ENCODE peak calls at places on chromosomes 12 and 14, in eight cellular contexts. D, V, F, C, P, Q, N and H are unnamed samples.

GRCh38 chr12:57430117-57430930 is 519 bp downstream of the R3HDM2 start:
- DNase-seq in D (peak), V (peak), F (peak), C (no peak), P (no peak), Q (peak), N (peak), H (no peak)

GRCh38 chr12:33116284-33116683 is 219.7 kb upstream of the PKP2 start:
- DNase-seq in D (no peak), V (no peak), F (no peak), C (no peak), P (no peak), Q (no peak), N (no peak), H (no peak)

GRCh38 chr12:62701492-62701891 is 233.5 kb downstream of the PPM1H start:
- DNase-seq in D (no peak), V (no peak), F (no peak), C (no peak), P (no peak), Q (no peak), N (no peak), H (no peak)

GRCh38 chr14:22530101-22530500 is 58.9 kb downstream of the DAD1 start:
- DNase-seq in D (no peak), V (no peak), F (no peak), C (no peak), P (no peak), Q (no peak), N (no peak), H (no peak)

GRCh38 chr14:50040401-50040775 is 76.0 kb downstream of the VCPKMT start:
- DNase-seq in D (peak), V (peak), F (peak), C (peak), P (no peak), Q (peak), N (no peak), H (peak)

GRCh38 chr14:104388011-104388521 is 191.5 kb upstream of the C14orf180 start:
- DNase-seq in D (no peak), V (no peak), F (no peak), C (peak), P (peak), Q (no peak), N (peak), H (no peak)

GRCh38 chr12:116662612-116663144 is 75.2 kb downstream of the SPRING1 start:
- DNase-seq in D (no peak), V (no peak), F (no peak), C (no peak), P (no peak), Q (peak), N (peak), H (no peak)

GRCh38 chr14:63727231-63727735 is 582 bp downstream of the SGPP1 start:
- DNase-seq in D (peak), V (peak), F (peak), C (peak), P (peak), Q (peak), N (peak), H (peak)

GRCh38 chr14:96911499-96912130 is 114.4 kb downstream of the VRK1 start:
- DNase-seq in D (no peak), V (no peak), F (no peak), C (no peak), P (no peak), Q (no peak), N (no peak), H (no peak)

GRCh38 chr12:101745481-101745880 is 6.2 kb upstream of the SYCP3 start:
- DNase-seq in D (no peak), V (peak), F (no peak), C (no peak), P (no peak), Q (no peak), N (no peak), H (no peak)

GRCh38 chr12:106049105-106049504 is 89.6 kb downstream of the NUAK1 start:
- DNase-seq in D (no peak), V (no peak), F (no peak), C (no peak), P (no peak), Q (no peak), N (no peak), H (no peak)

GRCh38 chr14:96735509-96735908 is 61.7 kb upstream of the VRK1 start:
- DNase-seq in D (no peak), V (no peak), F (no peak), C (no peak), P (no peak), Q (no peak), N (no peak), H (no peak)

GRCh38 chr14:99327050-99327449 is 55.1 kb upstream of the BCL11B start:
- DNase-seq in D (no peak), V (no peak), F (no peak), C (no peak), P (peak), Q (no peak), N (peak), H (peak)

GRCh38 chr12:98758331-98758730 is 113.2 kb downstream of the APAF1 start:
- DNase-seq in D (peak), V (peak), F (no peak), C (no peak), P (no peak), Q (peak), N (peak), H (no peak)

GRCh38 chr12:111842556-111843396 is 748 bp downstream of the MAPKAPK5 start:
- DNase-seq in D (peak), V (no peak), F (no peak), C (peak), P (no peak), Q (peak), N (no peak), H (no peak)

GRCh38 chr12:130705174-130705880 is 10.8 kb downstream of the RIMBP2 start:
- DNase-seq in D (no peak), V (no peak), F (no peak), C (no peak), P (no peak), Q (no peak), N (peak), H (no peak)

GRCh38 chr14:54420478-54421116 is 20.6 kb downstream of the CNIH1 start:
- DNase-seq in D (peak), V (peak), F (peak), C (no peak), P (no peak), Q (peak), N (no peak), H (no peak)

GRCh38 chr12:79674629-79675028 is 16.1 kb downstream of the PAWR start:
- DNase-seq in D (peak), V (no peak), F (peak), C (no peak), P (no peak), Q (peak), N (no peak), H (no peak)

GRCh38 chr14:61517861-61518802 is 177.2 kb upstream of the HIF1A start:
- DNase-seq in D (peak), V (no peak), F (no peak), C (peak), P (no peak), Q (no peak), N (no peak), H (no peak)

GRCh38 chr14:26730929-26731618 is 133.2 kb upstream of the NOVA1 start:
- DNase-seq in D (peak), V (peak), F (no peak), C (no peak), P (no peak), Q (no peak), N (peak), H (no peak)

GRCh38 chr12:11712491-11712890 is 63.0 kb downstream of the ETV6 start:
- DNase-seq in D (no peak), V (no peak), F (no peak), C (no peak), P (no peak), Q (no peak), N (no peak), H (no peak)

GRCh38 chr12:45379261-45379660 is 163.4 kb downstream of the ANO6 start:
- DNase-seq in D (peak), V (peak), F (peak), C (no peak), P (no peak), Q (peak), N (no peak), H (no peak)

GRCh38 chr12:111753144-111753881 is 13.4 kb upstream of the ALDH2 start:
- DNase-seq in D (peak), V (peak), F (no peak), C (peak), P (peak), Q (peak), N (peak), H (no peak)

GRCh38 chr12:110038741-110039084 is 9.6 kb downstream of the C12orf76 start:
- DNase-seq in D (no peak), V (no peak), F (no peak), C (no peak), P (no peak), Q (no peak), N (no peak), H (no peak)

GRCh38 chr14:64703393-64704144 is 655 bp upstream of the PLEKHG3 start:
- DNase-seq in D (peak), V (no peak), F (no peak), C (no peak), P (no peak), Q (no peak), N (peak), H (no peak)

GRCh38 chr12:87671757-87672156 is 357.4 kb downstream of the C12orf50 start:
- DNase-seq in D (no peak), V (no peak), F (no peak), C (no peak), P (no peak), Q (peak), N (no peak), H (no peak)

GRCh38 chr12:116370886-116371580 is 93.5 kb upstream of the MED13L start:
- DNase-seq in D (no peak), V (no peak), F (no peak), C (no peak), P (no peak), Q (no peak), N (no peak), H (no peak)

GRCh38 chr12:124422570-124423523 is 128.0 kb downstream of the RFLNA start:
- DNase-seq in D (peak), V (peak), F (peak), C (no peak), P (peak), Q (peak), N (no peak), H (no peak)

GRCh38 chr14:77040995-77041744 is 12.7 kb upstream of the IRF2BPL start:
- DNase-seq in D (no peak), V (no peak), F (no peak), C (no peak), P (no peak), Q (no peak), N (no peak), H (no peak)

GRCh38 chr12:102634216-102634615 is 153.9 kb upstream of the IGF1 start:
- DNase-seq in D (peak), V (peak), F (peak), C (no peak), P (no peak), Q (no peak), N (no peak), H (no peak)

GRCh38 chr12:48795550-48796455 is 6.9 kb upstream of the ADCY6 start:
- DNase-seq in D (peak), V (peak), F (peak), C (peak), P (no peak), Q (peak), N (peak), H (peak)

GRCh38 chr12:12331244-12331771 is 18.7 kb downstream of the MANSC1 start:
- DNase-seq in D (no peak), V (no peak), F (peak), C (no peak), P (no peak), Q (no peak), N (peak), H (no peak)

GRCh38 chr14:36684946-36685345 is 23.3 kb downstream of the PAX9 start:
- DNase-seq in D (no peak), V (no peak), F (no peak), C (no peak), P (no peak), Q (no peak), N (no peak), H (no peak)

GRCh38 chr12:71160585-71160984 is 2.8 kb upstream of the TSPAN8 start:
- DNase-seq in D (no peak), V (peak), F (no peak), C (no peak), P (no peak), Q (no peak), N (no peak), H (no peak)

GRCh38 chr14:37401093-37401492 is 194.0 kb downstream of the FOXA1 start:
- DNase-seq in D (no peak), V (no peak), F (no peak), C (no peak), P (no peak), Q (no peak), N (no peak), H (no peak)

GRCh38 chr12:13487326-13487725 is 290.8 kb downstream of the EMP1 start:
- DNase-seq in D (no peak), V (no peak), F (no peak), C (no peak), P (no peak), Q (no peak), N (no peak), H (no peak)

GRCh38 chr12:127888948-127889347 is 378.0 kb upstream of the TMEM132C start:
- DNase-seq in D (no peak), V (no peak), F (peak), C (no peak), P (no peak), Q (no peak), N (no peak), H (no peak)

GRCh38 chr14:35879141-35879648 is 53.1 kb downstream of the BRMS1L start:
- DNase-seq in D (peak), V (peak), F (no peak), C (no peak), P (no peak), Q (no peak), N (no peak), H (no peak)

GRCh38 chr12:125286005-125286727 is 220.9 kb downstream of the AACS start:
- DNase-seq in D (no peak), V (no peak), F (no peak), C (no peak), P (no peak), Q (no peak), N (no peak), H (no peak)

DNA sequence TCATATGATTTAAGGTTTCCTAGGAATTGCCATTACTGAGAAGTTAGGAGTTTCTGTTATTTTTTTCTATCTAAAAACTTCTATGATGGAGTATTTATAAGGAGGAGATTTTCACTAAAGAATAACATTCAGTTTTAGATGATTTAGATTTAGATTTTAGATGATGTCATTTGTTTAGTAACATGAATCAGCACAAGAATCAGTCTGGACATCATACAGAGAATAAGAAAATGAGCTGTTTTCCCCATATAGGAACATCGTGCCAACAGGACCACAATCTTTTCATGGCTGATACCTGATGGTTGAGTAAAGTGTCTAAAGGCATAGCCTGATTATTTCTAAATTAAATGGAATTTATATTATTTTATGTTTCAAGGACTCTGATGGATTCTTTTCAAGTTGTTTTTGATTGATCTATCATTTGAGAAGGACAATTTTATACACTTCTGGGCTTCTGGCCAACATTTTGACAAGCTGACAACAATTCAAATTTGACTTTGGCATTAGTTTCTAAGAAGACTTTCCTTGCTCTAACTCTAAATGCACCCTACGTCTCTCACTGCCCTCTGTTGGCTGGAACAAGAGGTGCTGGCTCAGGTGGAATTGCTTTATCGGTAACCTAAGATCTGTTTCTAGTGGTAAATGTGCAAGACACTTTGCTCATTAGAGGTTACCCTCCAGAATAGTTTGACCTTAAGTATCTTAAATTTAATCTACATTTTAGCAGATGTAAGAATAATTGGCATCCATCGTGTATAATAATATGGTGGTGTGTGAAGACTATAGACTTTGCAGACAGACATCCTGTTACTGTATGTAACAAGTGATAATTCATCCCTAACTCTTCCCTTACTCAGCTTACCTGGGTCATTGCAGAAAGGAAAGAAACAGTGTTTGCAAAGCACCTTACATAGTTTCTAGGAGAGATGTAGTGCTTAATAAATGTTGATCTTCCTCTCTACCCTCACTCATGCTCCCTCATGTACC is 42.8 kb upstream of the CPSF6 start:
- DNase-seq in D (peak), V (peak), F (no peak), C (no peak), P (no peak), Q (no peak), N (no peak), H (no peak)
- TF ChIP-seq CTCF in D (peak), V (peak), F (peak), C (peak), P (peak), Q (peak), N (peak), H (no peak)

DNA sequence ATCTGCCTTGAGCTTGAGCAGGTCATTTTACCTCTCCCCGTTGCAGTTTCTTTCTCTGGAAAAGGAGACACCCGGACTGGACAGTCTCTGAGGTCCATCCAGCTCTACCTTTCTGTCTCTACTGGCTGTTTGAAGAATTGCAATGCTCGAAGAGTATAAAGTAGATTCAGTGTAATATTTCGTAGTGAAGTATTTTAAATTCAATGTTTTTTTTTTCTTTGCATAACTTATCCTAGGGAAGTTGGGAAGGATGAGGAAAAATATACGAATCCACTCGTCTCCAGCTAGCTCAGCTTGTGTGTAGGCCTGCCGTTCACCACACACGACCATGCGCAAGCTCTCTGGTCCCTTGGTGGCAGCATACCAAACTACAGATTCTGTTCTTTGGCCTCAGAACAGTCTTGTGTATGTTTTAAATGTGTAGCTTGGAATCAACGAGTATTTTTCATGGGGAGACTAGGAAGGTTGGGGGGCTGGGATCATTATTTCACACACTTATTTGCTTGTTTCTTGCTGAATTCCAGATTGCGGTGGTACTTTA is 307.9 kb downstream of the CACNA1C start:
- DNase-seq in D (no peak), V (no peak), F (no peak), C (no peak), P (no peak), Q (no peak), N (no peak), H (no peak)
- TF ChIP-seq CTCF in D (no peak), V (peak), F (peak), C (no peak), P (no peak), Q (peak), N (peak), H (no peak)

GRCh38 chr12:120109570-120110267 is 6.8 kb downstream of the RAB35 start:
- DNase-seq in D (no peak), V (no peak), F (no peak), C (no peak), P (no peak), Q (no peak), N (no peak), H (no peak)

GRCh38 chr12:120106151-120106550 is 10.4 kb downstream of the RAB35 start:
- DNase-seq in D (no peak), V (no peak), F (no peak), C (no peak), P (no peak), Q (no peak), N (no peak), H (no peak)

GRCh38 chr12:120115692-120116442 is 686 bp downstream of the RAB35 start:
- DNase-seq in D (peak), V (peak), F (no peak), C (no peak), P (peak), Q (peak), N (peak), H (no peak)

GRCh38 chr12:120115066-120115465 is 1.5 kb downstream of the RAB35 start:
- DNase-seq in D (no peak), V (no peak), F (no peak), C (no peak), P (no peak), Q (peak), N (no peak), H (no peak)

DNA sequence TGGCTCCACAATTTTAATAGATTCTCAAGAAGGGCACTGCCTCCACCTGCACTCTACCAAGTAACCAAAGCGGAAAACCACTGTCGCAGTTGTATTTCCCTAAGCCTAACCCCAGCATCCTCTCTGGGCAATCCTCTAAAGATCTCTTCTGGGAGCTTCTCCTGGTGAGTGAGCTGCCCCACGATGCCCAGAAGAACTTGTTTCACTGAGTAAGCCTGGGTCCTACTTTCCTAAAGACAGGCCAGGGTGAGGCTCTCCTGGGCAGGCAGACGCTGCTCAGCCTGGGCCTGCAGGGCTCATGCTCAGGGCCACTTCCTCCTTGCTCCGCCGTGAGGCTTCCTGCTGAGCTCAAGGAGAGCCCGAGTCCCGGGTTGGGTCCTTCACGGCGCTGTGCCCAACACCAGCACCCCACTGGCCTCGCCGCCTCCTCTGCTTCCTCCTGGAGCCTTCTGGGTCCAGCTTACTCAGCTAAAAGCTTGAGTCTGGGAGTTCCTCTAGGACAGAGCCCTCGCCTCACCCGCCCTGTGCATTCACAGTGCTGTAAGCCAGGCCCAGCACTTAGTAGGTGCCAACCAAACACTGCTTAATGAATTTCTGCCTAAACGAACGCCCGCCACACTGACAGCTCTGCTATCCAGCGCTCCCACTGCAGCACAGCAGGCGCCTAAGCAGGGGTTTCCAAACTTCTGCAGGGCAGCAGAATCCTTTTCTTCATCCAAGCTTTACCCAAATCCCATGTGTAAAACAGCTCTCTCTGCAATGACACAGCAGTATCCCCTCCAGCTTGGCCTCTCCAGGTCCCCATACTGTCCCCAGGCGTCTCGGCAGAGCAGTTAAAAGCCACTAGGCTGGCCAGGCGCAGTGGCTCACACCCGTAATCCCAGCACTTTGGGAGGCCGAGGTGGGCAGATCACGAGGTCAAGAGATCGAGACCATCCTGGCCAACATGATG is 5.7 kb downstream of the RAB35 start:
- DNase-seq in D (no peak), V (no peak), F (no peak), C (peak), P (peak), Q (no peak), N (peak), H (peak)
- TF ChIP-seq CTCF in D (no peak), V (no peak), F (no peak), C (no peak), P (no peak), Q (no peak), N (no peak), H (no peak)

GRCh38 chr12:95943231-95943842 is at the start of gene AMDHD1:
- DNase-seq in D (peak), V (peak), F (peak), C (peak), P (peak), Q (peak), N (peak), H (peak)
- TF ChIP-seq CTCF in D (no peak), V (peak), F (peak), C (no peak), P (peak), Q (no peak), N (peak), H (peak)